ENCODE peak calls at places on chromosomes 4 and X, in four cellular contexts. U is MM.1S, S is Karpas-422, X is thoracic aorta. A is an unnamed sample.

GRCh38 chrX:119667111-119667928 is 25.6 kb downstream of the SEPTIN6 start:
- DNase-seq in U (no peak), S (no peak), X (no peak), A (no peak)

GRCh38 chr4:26434030-26434639 is 56.1 kb downstream of the CCKAR start:
- DNase-seq in U (no peak), S (no peak), X (no peak), A (no peak)

GRCh38 chr4:145679991-145680455 is at the start of gene C4orf51:
- DNase-seq in U (no peak), S (no peak), X (no peak), A (no peak)

GRCh38 chr4:87073187-87073569 is 138.4 kb downstream of the AFF1 start:
- DNase-seq in U (no peak), S (peak; percentile 64), X (no peak), A (no peak)

GRCh38 chr4:107747748-107748486 is 27.9 kb upstream of the PAPSS1 start:
- DNase-seq in U (no peak), S (no peak), X (no peak), A (no peak)

GRCh38 chr4:149784018-149784417 is 31.6 kb downstream of the IQCM start:
- DNase-seq in U (no peak), S (no peak), X (no peak), A (no peak)

GRCh38 chr4:19736968-19737756 is 514.5 kb upstream of the SLIT2 start:
- DNase-seq in U (no peak), S (no peak), X (no peak), A (no peak)

GRCh38 chr4:128354205-128354821 is 66.7 kb upstream of the PGRMC2 start:
- DNase-seq in U (no peak), S (no peak), X (no peak), A (no peak)

GRCh38 chrX:120000490-120001246 is 57.1 kb upstream of the NKAP start:
- DNase-seq in U (no peak), S (no peak), X (no peak), A (no peak)

GRCh38 chr4:145320269-145320668 is 139.9 kb upstream of the OTUD4 start:
- DNase-seq in U (no peak), S (no peak), X (no peak), A (no peak)

GRCh38 chrX:65985922-65986588 is 53.8 kb downstream of the VSIG4 start:
- DNase-seq in U (peak; percentile 76), S (peak; percentile 83), X (no peak), A (no peak)

GRCh38 chr4:151921811-151922210 is 161.0 kb upstream of the GATB start:
- DNase-seq in U (no peak), S (no peak), X (no peak), A (no peak)

GRCh38 chrX:40084471-40084870 is 13.3 kb downstream of the BCOR start:
- DNase-seq in U (no peak), S (no peak), X (no peak), A (no peak)
- H3K4me1 ChIP-seq in U (peaks cover 4% of the 10 kb centered on the region), S (peaks cover 67% of the 10 kb centered on the region), X (peaks cover 61% of the 10 kb centered on the region), A (peaks cover 65% of the 10 kb centered on the region)

GRCh38 chrX:48899078-48899410 is 1.3 kb downstream of the PQBP1 start:
- DNase-seq in U (no peak), S (no peak), X (no peak), A (no peak)
- H3K4me3 ChIP-seq in U (peak overlapping the region; percentile 45), S (peak overlapping the region; percentile 58), X (no peak overlapping the region), A (no peak overlapping the region)

GRCh38 chrX:134673123-134673522 is 14.9 kb upstream of the PLAC1 start:
- DNase-seq in U (no peak), S (no peak), X (no peak), A (no peak)

GRCh38 chrX:134676440-134676839 is 18.2 kb upstream of the PLAC1 start:
- DNase-seq in U (no peak), S (no peak), X (no peak), A (no peak)

GRCh38 chrX:134679226-134679625 is 21.0 kb upstream of the PLAC1 start:
- DNase-seq in U (no peak), S (no peak), X (no peak), A (no peak)

GRCh38 chrX:134679644-134680043 is 21.4 kb upstream of the PLAC1 start:
- DNase-seq in U (no peak), S (no peak), X (no peak), A (no peak)

DNA sequence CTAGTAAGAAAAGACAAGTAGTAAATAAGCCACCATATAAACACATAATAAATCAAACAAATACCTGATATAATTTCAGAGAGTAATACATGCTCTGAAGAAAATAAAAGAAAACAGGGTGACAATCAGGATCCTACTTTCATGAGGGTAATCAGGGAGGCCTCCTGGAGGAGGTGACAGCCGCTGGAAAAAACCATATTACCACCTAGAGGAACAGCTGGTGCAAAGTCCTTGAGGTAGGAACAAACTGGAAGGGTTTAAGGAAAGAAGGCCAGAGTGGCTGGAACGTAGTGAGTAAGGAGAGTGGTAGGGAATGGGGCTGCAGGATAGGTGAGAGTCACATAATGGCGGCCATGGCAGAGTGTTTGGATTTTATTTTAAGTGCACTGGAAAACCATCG is 19.1 kb upstream of the PLAC1 start:
- DNase-seq in U (no peak), S (no peak), X (no peak), A (no peak)
- H3K4me1 ChIP-seq in U (no peaks in the 10 kb centered on the region), S (no peaks in the 10 kb centered on the region), X (no peaks in the 10 kb centered on the region), A (no peaks in the 10 kb centered on the region)

GRCh38 chr4:184352891-184353290 is 121.5 kb downstream of the IRF2 start:
- DNase-seq in U (no peak), S (no peak), X (no peak), A (no peak)
- H3K4me3 ChIP-seq in U (no peak overlapping the region), S (no peak overlapping the region), X (no peak overlapping the region), A (no peak overlapping the region)

GRCh38 chr4:187484186-187484585 is 511.4 kb upstream of the ZFP42 start:
- DNase-seq in U (no peak), S (no peak), X (no peak), A (no peak)

GRCh38 chr4:187477224-187477623 is 518.3 kb upstream of the ZFP42 start:
- DNase-seq in U (peak; percentile 10), S (no peak), X (no peak), A (no peak)

GRCh38 chr4:187475901-187476300 is 519.7 kb upstream of the ZFP42 start:
- DNase-seq in U (no peak), S (no peak), X (no peak), A (no peak)

GRCh38 chr4:187478292-187479205 is 517.0 kb upstream of the ZFP42 start:
- DNase-seq in U (no peak), S (no peak), X (peak; percentile 21), A (no peak)

GRCh38 chr4:187480146-187481145 is 515.1 kb upstream of the ZFP42 start:
- DNase-seq in U (no peak), S (no peak), X (no peak), A (no peak)
- H3K4me1 ChIP-seq in U (no peaks in the 10 kb centered on the region), S (no peaks in the 10 kb centered on the region), X (peaks cover 53% of the 10 kb centered on the region), A (peaks cover 21% of the 10 kb centered on the region)

GRCh38 chrX:101550825-101551767 is 749 bp downstream of the ARMCX1 start:
- DNase-seq in U (no peak), S (no peak), X (no peak), A (peak; percentile 76)
- H3K4me3 ChIP-seq in U (no peak overlapping the region), S (no peak overlapping the region), X (peak overlapping the region; percentile 80), A (peak overlapping the region; percentile 77)

DNA sequence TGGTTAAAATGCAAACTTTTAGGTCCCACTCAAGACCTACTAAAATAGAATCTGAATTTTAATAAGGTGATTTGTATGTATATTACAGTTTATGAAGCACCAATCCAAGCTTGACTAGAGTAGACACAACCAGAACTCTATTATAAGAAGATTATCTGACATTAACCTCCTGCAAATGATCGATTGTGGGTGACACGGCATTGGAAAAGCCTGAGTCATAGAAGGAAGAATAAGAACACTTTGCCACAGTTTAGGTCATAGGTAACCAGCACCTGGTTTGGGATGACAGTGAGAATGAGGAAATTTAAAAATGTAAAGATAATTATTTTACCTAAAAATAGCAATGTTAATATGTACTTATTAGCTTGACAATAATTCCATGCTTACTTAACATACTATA is 15.2 kb downstream of the PDGFC start:
- DNase-seq in U (no peak), S (no peak), X (no peak), A (no peak)
- H3K4me1 ChIP-seq in U (no peaks in the 10 kb centered on the region), S (no peaks in the 10 kb centered on the region), X (peaks cover 83% of the 10 kb centered on the region), A (no peaks in the 10 kb centered on the region)